ENCODE peak calls at places on chromosomes 4 and X, in four cellular contexts. H is endodermal cell, R is mesendoderm, K is astrocyte of the spinal cord. U is an unnamed sample.

GRCh38 chr4:109979932-109980717 is 67.4 kb downstream of the EGF start:
- DNase-seq in H (no peak), R (peak), K (peak), U (peak)

GRCh38 chr4:99405433-99406115 is 29.6 kb downstream of the ADH7 start:
- DNase-seq in H (peak), R (peak), K (peak), U (peak)

GRCh38 chr4:26061248-26061986 is 147.4 kb downstream of the SMIM20 start:
- DNase-seq in H (peak), R (peak), K (peak), U (no peak)

GRCh38 chr4:6727081-6727942 is 11.3 kb downstream of the BLOC1S4 start:
- DNase-seq in H (peak), R (peak), K (peak), U (no peak)

GRCh38 chrX:13357925-13358324 is 38.1 kb upstream of the ATXN3L start:
- DNase-seq in H (no peak), R (peak), K (peak), U (no peak)

GRCh38 chrX:69150294-69150960 is 14.8 kb downstream of the PJA1 start:
- DNase-seq in H (peak), R (peak), K (no peak), U (no peak)

GRCh38 chr4:150573534-150573933 is 8.4 kb upstream of the MAB21L2 start:
- DNase-seq in H (no peak), R (no peak), K (peak), U (peak)

GRCh38 chr4:55398461-55398860 is 2.7 kb downstream of the TMEM165 start:
- DNase-seq in H (no peak), R (no peak), K (no peak), U (no peak)

GRCh38 chr4:126616795-126617194 is 1016.0 kb upstream of the INTU start:
- DNase-seq in H (no peak), R (no peak), K (no peak), U (no peak)

GRCh38 chrX:151488677-151489076 is 74.8 kb upstream of the PASD1 start:
- DNase-seq in H (peak), R (peak), K (no peak), U (no peak)

GRCh38 chr4:168694669-168695068 is 197.8 kb downstream of the PALLD start:
- DNase-seq in H (no peak), R (peak), K (peak), U (no peak)

GRCh38 chrX:136865270-136866168 is 15.0 kb downstream of the RBMX start:
- DNase-seq in H (no peak), R (no peak), K (no peak), U (no peak)

GRCh38 chrX:123340691-123341090 is 156.6 kb downstream of the GRIA3 start:
- DNase-seq in H (no peak), R (no peak), K (no peak), U (no peak)

GRCh38 chrX:119477812-119478232 is 9.6 kb downstream of the SLC25A5 start:
- DNase-seq in H (peak), R (no peak), K (peak), U (no peak)

GRCh38 chr4:125741825-125742452 is 427.2 kb downstream of the FAT4 start:
- DNase-seq in H (no peak), R (no peak), K (peak), U (peak)

GRCh38 chrX:83022020-83022419 is 486.1 kb upstream of the POU3F4 start:
- DNase-seq in H (peak), R (peak), K (no peak), U (peak)

GRCh38 chr4:131002132-131002531 is 1906.2 kb downstream of the C4orf33 start:
- DNase-seq in H (no peak), R (no peak), K (peak), U (no peak)

GRCh38 chrX:45602151-45602550 is 401.5 kb upstream of the DIPK2B start:
- DNase-seq in H (no peak), R (no peak), K (no peak), U (no peak)

GRCh38 chr4:108622022-108622421 is 1.6 kb downstream of the RPL34 start:
- DNase-seq in H (no peak), R (no peak), K (no peak), U (no peak)

GRCh38 chrX:132488819-132489255 is at the start of gene MBNL3:
- DNase-seq in H (peak), R (peak), K (peak), U (no peak)

GRCh38 chrX:129875669-129876068 is 30.3 kb upstream of the UTP14A start:
- DNase-seq in H (no peak), R (no peak), K (peak), U (peak)

GRCh38 chrX:10158279-10158939 is 1.6 kb downstream of the CLCN4 start:
- DNase-seq in H (peak), R (peak), K (no peak), U (no peak)

GRCh38 chr4:12844111-12844510 is 640.0 kb downstream of the RAB28 start:
- DNase-seq in H (no peak), R (peak), K (no peak), U (no peak)

GRCh38 chr4:153705743-153706468 is 21.8 kb downstream of the TLR2 start:
- DNase-seq in H (no peak), R (no peak), K (no peak), U (no peak)

DNA sequence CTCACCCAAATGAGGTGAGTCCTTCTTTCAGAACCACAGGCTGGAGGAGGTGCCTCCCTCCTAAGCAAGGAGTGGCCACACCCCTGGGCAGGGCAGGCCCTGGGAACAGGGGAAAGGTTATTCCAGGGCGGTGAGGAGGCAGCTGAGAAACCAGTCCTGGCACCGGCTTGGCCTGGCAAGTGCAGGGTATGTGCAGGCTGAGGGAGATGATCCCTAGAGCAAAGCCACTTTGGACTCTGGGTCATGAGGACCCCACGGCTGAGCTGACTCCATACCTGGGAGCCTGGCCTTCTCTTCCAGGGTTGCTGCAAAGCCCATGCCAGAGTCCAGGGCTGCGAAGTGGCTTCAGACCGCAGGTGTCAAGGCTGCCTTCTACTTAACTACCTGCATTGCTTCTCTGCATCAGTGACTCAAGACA is 49.5 kb upstream of the HELT start:
- DNase-seq in H (no peak), R (no peak), K (no peak), U (no peak)
- H3K4me3 ChIP-seq in H (no peak), R (no peak), K (no peak), U (no peak)

GRCh38 chr4:140256335-140256734 is 102.4 kb upstream of the MAML3 start:
- DNase-seq in H (peak), R (peak), K (no peak), U (no peak)
- H3K4me3 ChIP-seq in H (no peak), R (no peak), K (no peak), U (no peak)

GRCh38 chr4:1252928-1253492 is 4.1 kb upstream of the CTBP1 start:
- DNase-seq in H (no peak), R (no peak), K (no peak), U (no peak)

GRCh38 chr4:1250527-1250812 is 1.5 kb upstream of the CTBP1 start:
- DNase-seq in H (no peak), R (no peak), K (no peak), U (no peak)

GRCh38 chr4:1251773-1252066 is 2.8 kb upstream of the CTBP1 start:
- DNase-seq in H (no peak), R (no peak), K (no peak), U (no peak)

GRCh38 chr4:1249731-1250526 is 999 bp upstream of the CTBP1 start:
- DNase-seq in H (peak), R (no peak), K (peak), U (no peak)

GRCh38 chr4:1250921-1251772 is 2.2 kb upstream of the CTBP1 start:
- DNase-seq in H (no peak), R (no peak), K (no peak), U (no peak)
- H3K4me3 ChIP-seq in H (peak), R (no peak), K (no peak), U (no peak)

GRCh38 chr4:119027815-119028214 is 107.8 kb upstream of the MYOZ2 start:
- DNase-seq in H (no peak), R (no peak), K (no peak), U (no peak)
- H3K4me3 ChIP-seq in H (no peak), R (no peak), K (no peak), U (no peak)

GRCh38 chrX:15395794-15396193 is 11.6 kb upstream of the VEGFD start:
- DNase-seq in H (no peak), R (no peak), K (no peak), U (no peak)
- H3K4me3 ChIP-seq in H (no peak), R (no peak), K (no peak), U (no peak)

GRCh38 chr4:188596027-188596426 is 456.8 kb downstream of the TRIML1 start:
- DNase-seq in H (no peak), R (no peak), K (no peak), U (no peak)
- H3K4me3 ChIP-seq in H (no peak), R (no peak), K (no peak), U (no peak)

GRCh38 chr4:79081973-79082372 is 142.7 kb upstream of the PAQR3 start:
- DNase-seq in H (no peak), R (no peak), K (no peak), U (no peak)

GRCh38 chr4:79087091-79087490 is 147.9 kb upstream of the PAQR3 start:
- DNase-seq in H (no peak), R (no peak), K (no peak), U (no peak)

GRCh38 chr4:79078339-79078738 is 139.1 kb upstream of the PAQR3 start:
- DNase-seq in H (no peak), R (no peak), K (no peak), U (no peak)

GRCh38 chr4:79082988-79083387 is 143.8 kb upstream of the PAQR3 start:
- DNase-seq in H (no peak), R (no peak), K (no peak), U (no peak)

DNA sequence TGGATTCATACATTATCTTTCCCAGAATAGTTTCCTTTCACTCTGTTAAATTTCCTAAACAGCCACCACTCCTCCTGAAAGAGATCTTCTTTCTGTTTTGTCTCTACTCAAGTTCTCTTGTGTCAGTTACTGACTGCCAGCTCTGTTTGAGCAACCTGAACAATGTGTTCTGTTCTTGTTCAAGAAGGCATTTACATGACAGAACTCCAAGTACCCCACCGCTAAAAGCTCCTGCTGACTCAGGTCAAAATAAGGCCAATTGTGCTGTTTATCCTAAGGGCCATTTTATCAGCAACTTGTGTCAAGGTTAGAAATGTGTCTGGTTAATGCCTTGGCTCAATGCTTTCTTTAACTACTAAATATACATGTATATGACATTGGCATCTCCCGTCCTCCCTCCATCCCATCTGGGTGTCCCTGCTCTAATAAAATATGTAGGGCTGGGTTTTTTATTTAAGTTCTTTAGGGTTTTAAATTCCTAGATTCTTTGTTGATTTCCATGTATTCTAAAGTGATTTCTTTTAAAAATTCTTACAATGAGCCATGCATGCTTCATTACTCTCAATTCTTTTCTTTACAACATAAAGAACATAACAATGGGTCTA is 144.3 kb upstream of the PAQR3 start:
- DNase-seq in H (no peak), R (no peak), K (peak), U (no peak)
- H3K4me3 ChIP-seq in H (no peak), R (no peak), K (no peak), U (no peak)

GRCh38 chrX:153667931-153668396 is 5.6 kb downstream of the PNCK start:
- DNase-seq in H (peak), R (peak), K (peak), U (peak)
- H3K4me3 ChIP-seq in H (no peak), R (no peak), K (no peak), U (no peak)

DNA sequence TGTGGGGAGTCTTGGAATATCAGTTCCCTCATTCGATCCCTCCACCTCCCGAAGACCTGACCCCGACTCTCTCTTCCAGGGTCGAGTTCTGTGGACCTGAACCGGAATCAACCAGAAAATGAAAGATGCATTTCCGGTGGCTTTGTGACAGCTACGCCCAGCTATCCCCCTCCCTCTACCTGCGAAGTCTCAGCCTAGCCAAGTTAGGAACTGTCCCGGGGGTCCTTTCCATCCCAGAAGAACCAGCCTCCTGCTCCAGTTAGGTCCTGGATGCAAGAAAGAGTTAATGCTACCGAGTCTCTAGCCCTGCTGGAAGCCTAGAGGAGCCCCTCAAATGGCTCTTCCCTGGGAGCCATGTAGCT is 13.4 kb upstream of the ETDC start:
- DNase-seq in H (no peak), R (no peak), K (no peak), U (no peak)
- H3K4me3 ChIP-seq in H (peak), R (no peak), K (peak), U (peak)

GRCh38 chr4:40317921-40318658 is 17.0 kb upstream of the CHRNA9 start:
- DNase-seq in H (no peak), R (no peak), K (no peak), U (no peak)
- H3K4me3 ChIP-seq in H (no peak), R (no peak), K (no peak), U (no peak)